ENCODE peak calls at places on chromosome 15, in five cellular contexts. H, E, C, N and S are unnamed samples.

GRCh38 chr15:55619783-55620182 is 31.6 kb upstream of the PYGO1 start:
- DNase-seq in H (no peak), E (no peak), C (no peak), N (no peak), S (no peak)

GRCh38 chr15:47675735-47676134 is 41.6 kb upstream of the SEMA6D start:
- DNase-seq in H (no peak), E (no peak), C (no peak), N (no peak), S (no peak)

GRCh38 chr15:78481917-78482316 is 25.5 kb upstream of the HYKK start:
- DNase-seq in H (no peak), E (no peak), C (no peak), N (no peak), S (no peak)

GRCh38 chr15:84605225-84605882 is 4.5 kb downstream of the ZSCAN2 start:
- DNase-seq in H (no peak), E (no peak), C (no peak), N (no peak), S (no peak)

GRCh38 chr15:25784876-25785642 is 78.1 kb downstream of the ATP10A start:
- DNase-seq in H (no peak), E (no peak), C (no peak), N (peak; percentile 14), S (no peak)

GRCh38 chr15:47135279-47135678 is 582.0 kb upstream of the SEMA6D start:
- DNase-seq in H (no peak), E (no peak), C (no peak), N (no peak), S (no peak)

GRCh38 chr15:35206060-35206675 is 121.1 kb upstream of the NANOGP8 start:
- DNase-seq in H (no peak), E (no peak), C (no peak), N (no peak), S (no peak)

GRCh38 chr15:68818088-68818670 is 2.5 kb downstream of the ANP32A start:
- DNase-seq in H (peak; percentile 47), E (peak; percentile 60), C (peak; percentile 47), N (peak; percentile 36), S (peak; percentile 49)

GRCh38 chr15:95635666-95636065 is 694.8 kb upstream of the NR2F2 start:
- DNase-seq in H (no peak), E (no peak), C (no peak), N (no peak), S (no peak)

GRCh38 chr15:93030430-93031102 is 58.4 kb downstream of the RGMA start:
- DNase-seq in H (peak; percentile 49), E (peak; percentile 50), C (peak; percentile 33), N (no peak), S (peak; percentile 41)

GRCh38 chr15:39376371-39376909 is 204.4 kb upstream of the THBS1 start:
- DNase-seq in H (no peak), E (no peak), C (no peak), N (no peak), S (no peak)